ENCODE peak calls at places on chromosomes 2 and 18, in five cellular contexts. S is hepatocyte, W is astrocyte, L is GM23248, H is K562. D is an unnamed sample.

GRCh38 chr2:216878072-216878471 is 18.2 kb upstream of the TNP1 start:
- DNase-seq in S (no peak), H (no peak), W (no peak), L (no peak), D (no peak)

GRCh38 chr2:215832791-215833190 is 180.6 kb downstream of the MREG start:
- DNase-seq in W (no peak), S (no peak), L (peak; percentile 33), H (no peak), D (no peak)

GRCh38 chr2:223228871-223229270 is 176.9 kb downstream of the KCNE4 start:
- DNase-seq in L (no peak), S (no peak), W (no peak), H (no peak), D (no peak)

GRCh38 chr2:77831068-77831467 is 308.9 kb upstream of the LRRTM4 start:
- DNase-seq in W (no peak), L (no peak), H (no peak), S (peak; percentile 11), D (no peak)

GRCh38 chr2:214989187-214989586 is 149.2 kb downstream of the ABCA12 start:
- DNase-seq in L (no peak), S (no peak), H (no peak), W (no peak), D (no peak)

GRCh38 chr2:75592028-75592427 is 31.3 kb upstream of the EVA1A start:
- DNase-seq in L (peak; percentile 91), H (no peak), W (peak; percentile 86), S (peak; percentile 50), D (no peak)

GRCh38 chr2:15084826-15085489 is 452.4 kb downstream of the LRATD1 start:
- DNase-seq in H (no peak), W (no peak), S (no peak), L (no peak), D (no peak)

GRCh38 chr2:85722519-85722918 is 28.4 kb downstream of the GNLY start:
- DNase-seq in L (no peak), H (no peak), W (no peak), S (no peak), D (no peak)

GRCh38 chr2:50597206-50597605 is 434.7 kb downstream of the NRXN1 start:
- DNase-seq in W (no peak), H (no peak), S (no peak), L (no peak), D (no peak)

GRCh38 chr2:9983413-9984216 is 32.1 kb downstream of the GRHL1 start:
- DNase-seq in W (peak; percentile 73), H (no peak), S (no peak), L (peak; percentile 52), D (no peak)

GRCh38 chr2:224221455-224221913 is 180.4 kb downstream of the FAM124B start:
- DNase-seq in S (peak; percentile 37), W (peak; percentile 96), L (peak; percentile 98), H (no peak), D (peak; percentile 70)

GRCh38 chr2:2014251-2014761 is 270.0 kb upstream of the PXDN start:
- DNase-seq in W (peak; percentile 86), L (peak; percentile 46), S (no peak), H (no peak), D (no peak)

GRCh38 chr2:26088038-26088643 is 54.3 kb downstream of the RAB10 start:
- DNase-seq in L (peak; percentile 55), S (peak; percentile 28), W (no peak), H (peak; percentile 44), D (peak; percentile 67)

GRCh38 chr18:62486290-62486964 is 36.4 kb upstream of the ZCCHC2 start:
- DNase-seq in H (peak; percentile 35), L (peak; percentile 88), S (peak; percentile 80), W (peak; percentile 14), D (no peak)

GRCh38 chr2:105857076-105857740 is 112.5 kb downstream of the NCK2 start:
- DNase-seq in S (no peak), W (no peak), L (no peak), H (no peak), D (peak; percentile 35)

GRCh38 chr2:226151157-226151556 is 648.5 kb downstream of the IRS1 start:
- DNase-seq in W (peak; percentile 2), S (no peak), L (no peak), H (no peak), D (no peak)

GRCh38 chr2:218995972-218996644 is 2.9 kb upstream of the CRYBA2 start:
- DNase-seq in L (peak; percentile 96), H (peak; percentile 92), S (peak; percentile 94), W (peak; percentile 60), D (peak; percentile 93)

GRCh38 chr2:10022041-10022421 is 21.3 kb upstream of the KLF11 start:
- DNase-seq in L (no peak), S (no peak), H (no peak), W (no peak), D (no peak)

GRCh38 chr18:45274026-45274425 is 341.2 kb upstream of the SLC14A2 start:
- DNase-seq in H (no peak), S (no peak), L (no peak), W (no peak), D (no peak)

GRCh38 chr18:78979682-78980278 is at the start of gene SALL3:
- DNase-seq in H (no peak), W (no peak), S (no peak), L (no peak), D (peak; percentile 74)

GRCh38 chr2:54259413-54260240 is 3.6 kb upstream of the TSPYL6 start:
- DNase-seq in S (no peak), H (no peak), L (no peak), W (no peak), D (no peak)

GRCh38 chr2:117771969-117772630 is 42.4 kb upstream of the DDX18 start:
- DNase-seq in W (peak; percentile 4), L (peak; percentile 65), S (peak; percentile 63), H (no peak), D (peak; percentile 52)

GRCh38 chr2:143937563-143938346 is 582.2 kb downstream of the ZEB2 start:
- DNase-seq in H (no peak), S (peak; percentile 18), L (peak; percentile 44), W (peak; percentile 3), D (peak; percentile 48)

GRCh38 chr2:228273159-228273558 is 91.7 kb upstream of the SPHKAP start:
- DNase-seq in S (no peak), L (no peak), W (no peak), H (no peak), D (no peak)

GRCh38 chr18:77206676-77207370 is 42.8 kb upstream of the GALR1 start:
- DNase-seq in W (peak; percentile 57), H (no peak), S (no peak), L (peak; percentile 90), D (no peak)

GRCh38 chr2:157657858-157658257 is 29.2 kb upstream of the ACVR1C start:
- DNase-seq in L (no peak), W (no peak), H (no peak), S (no peak), D (no peak)

GRCh38 chr2:32591669-32592463 is 36.0 kb upstream of the TTC27 start:
- DNase-seq in H (peak; percentile 76), L (no peak), S (no peak), W (peak; percentile 14), D (no peak)

GRCh38 chr2:197803033-197803444 is 1.4 kb upstream of the PLCL1 start:
- DNase-seq in W (peak; percentile 19), L (peak; percentile 75), H (peak; percentile 57), S (peak; percentile 69), D (peak; percentile 77)

GRCh38 chr2:126650994-126651393 is 5.0 kb upstream of the GYPC start:
- DNase-seq in H (peak; percentile 55), S (no peak), W (no peak), L (no peak), D (no peak)

GRCh38 chr18:78773819-78774218 is 205.8 kb upstream of the SALL3 start:
- DNase-seq in S (no peak), L (no peak), W (no peak), H (no peak), D (no peak)

GRCh38 chr2:42492691-42493467 is 903 bp downstream of the KCNG3 start:
- DNase-seq in L (peak; percentile 12), W (no peak), S (peak; percentile 48), H (no peak), D (peak; percentile 77)

GRCh38 chr2:86238354-86238753 is 39.1 kb downstream of the MRPL35 start:
- DNase-seq in L (no peak), H (no peak), W (no peak), S (no peak), D (no peak)

GRCh38 chr2:101473911-101474751 is 781 bp downstream of the RFX8 start:
- DNase-seq in H (no peak), W (peak; percentile 47), L (peak; percentile 82), S (peak; percentile 53), D (peak; percentile 80)

DNA sequence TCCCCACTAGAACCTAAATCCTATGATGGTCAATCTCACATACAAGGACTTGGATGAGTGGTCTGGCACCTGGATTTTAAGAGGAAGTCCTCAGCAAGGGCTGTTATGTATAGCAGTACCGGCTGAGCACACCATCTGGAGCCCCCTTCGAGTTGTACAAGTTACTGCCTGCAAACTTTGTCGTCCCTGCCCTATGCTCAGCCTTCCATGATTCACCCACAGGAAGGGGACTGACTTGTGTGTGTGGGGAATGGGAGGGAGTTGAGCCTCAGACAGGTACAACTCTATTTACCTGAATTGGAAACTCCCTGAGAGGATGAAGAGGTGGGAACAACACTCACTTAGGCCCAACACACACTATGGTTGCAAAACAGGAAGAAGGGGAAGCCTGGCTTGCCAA is 186.6 kb downstream of the MYO5B start:
- DNase-seq in L (no peak), W (no peak), H (no peak), S (no peak), D (no peak)
- H3K4me2 ChIP-seq in L (no peak overlapping the region), W (no peak overlapping the region), H (no peak overlapping the region), S (no peak overlapping the region), D (no peak overlapping the region)

GRCh38 chr2:203033395-203033794 is 18.7 kb downstream of the NBEAL1 start:
- DNase-seq in H (no peak), W (no peak), L (no peak), S (no peak), D (no peak)
- TF ChIP-seq EZH2 in H (no peak), W (no peak), L (no peak), S (no peak), D (no peak)

DNA sequence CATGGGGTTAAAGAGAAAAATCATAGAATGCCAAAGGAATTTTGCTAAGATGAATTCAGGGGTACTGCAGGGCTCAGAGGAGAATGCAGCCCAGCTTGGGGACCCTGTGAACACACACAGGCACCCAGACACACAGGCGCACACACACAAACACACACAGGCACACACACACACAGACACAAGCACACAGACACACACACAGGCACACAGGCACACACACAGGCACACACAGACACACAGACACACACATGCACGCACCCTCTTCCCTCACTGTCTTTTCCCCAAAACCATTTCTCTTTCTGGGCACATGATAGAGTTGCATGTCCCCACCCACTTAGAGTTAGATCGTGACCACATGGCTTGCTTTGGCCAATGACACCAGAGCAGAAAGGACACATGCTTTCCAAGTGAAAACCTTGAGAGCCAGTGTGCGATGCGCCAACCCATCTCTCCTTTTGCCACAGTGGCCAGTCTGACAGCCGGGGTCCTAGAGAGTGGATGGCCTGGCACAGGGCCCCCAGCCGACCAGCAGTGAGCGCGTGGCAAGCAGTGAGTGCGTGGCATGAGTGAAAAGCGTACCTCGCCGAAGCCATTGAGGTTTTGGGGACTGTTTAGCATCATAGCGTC is 163.3 kb downstream of the KLHL29 start:
- DNase-seq in S (no peak), H (peak; percentile 24), L (no peak), W (no peak), D (no peak)
- H3K4me2 ChIP-seq in S (no peak overlapping the region), H (peak overlapping the region; percentile 32), L (no peak overlapping the region), W (no peak overlapping the region), D (no peak overlapping the region)

DNA sequence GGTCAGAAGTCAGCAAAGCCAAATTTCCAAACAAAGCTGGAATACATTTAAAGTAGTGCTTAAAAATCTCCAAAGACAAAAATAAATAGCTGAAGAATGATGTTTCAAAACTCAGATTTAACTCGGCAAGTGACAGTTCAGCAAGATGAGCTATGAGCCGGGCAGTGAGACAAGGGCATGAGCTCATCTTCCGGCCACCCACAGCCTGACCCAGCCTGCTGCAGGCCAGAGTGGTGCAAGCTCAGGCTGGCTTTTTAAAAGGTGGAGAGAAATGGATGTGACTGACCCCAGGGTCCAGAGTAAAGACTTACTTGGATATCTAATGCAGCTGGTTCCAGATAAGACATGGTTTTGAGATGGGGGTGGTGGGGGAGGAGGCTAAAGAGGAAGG is 98.2 kb upstream of the KLHL29 start:
- DNase-seq in S (peak; percentile 18), H (no peak), L (peak; percentile 90), W (peak; percentile 29), D (no peak)
- TF ChIP-seq EZH2 in S (no peak), H (no peak), L (no peak), W (no peak), D (no peak)